ENCODE peak calls at places on chromosomes 4 and X, in ten cellular contexts. One of them, this sample, is unnamed.

GRCh38 chr4:7158991-7159390 is 33.3 kb upstream of the SORCS2 start:
- DNase-seq in choroid plexus epithelial cell: no peak
- DNase-seq in ovary: no peak
- DNase-seq in dorsolateral prefrontal cortex: peak
- DNase-seq in cardiac fibroblast: no peak
- DNase-seq in colonic mucosa: peak
- DNase-seq in A549: no peak
- DNase-seq in transverse colon: no peak
- DNase-seq in HFF-Myc: no peak
- DNase-seq in DND-41: no peak
- DNase-seq in this sample: peak

GRCh38 chr4:1403591-1404572 is 2.4 kb downstream of the NKX1-1 start:
- DNase-seq in A549: no peak
- DNase-seq in dorsolateral prefrontal cortex: peak
- DNase-seq in choroid plexus epithelial cell: no peak
- DNase-seq in HFF-Myc: no peak
- DNase-seq in colonic mucosa: peak
- DNase-seq in cardiac fibroblast: no peak
- DNase-seq in ovary: no peak
- DNase-seq in DND-41: no peak
- DNase-seq in transverse colon: no peak
- DNase-seq in this sample: peak

GRCh38 chr4:19063662-19064061 is 1042.1 kb upstream of the LCORL start:
- DNase-seq in transverse colon: no peak
- DNase-seq in DND-41: no peak
- DNase-seq in cardiac fibroblast: no peak
- DNase-seq in HFF-Myc: no peak
- DNase-seq in choroid plexus epithelial cell: no peak
- DNase-seq in colonic mucosa: no peak
- DNase-seq in ovary: no peak
- DNase-seq in dorsolateral prefrontal cortex: no peak
- DNase-seq in A549: no peak
- DNase-seq in this sample: no peak

GRCh38 chr4:8143392-8144140 is 15.0 kb downstream of the ABLIM2 start:
- DNase-seq in ovary: no peak
- DNase-seq in dorsolateral prefrontal cortex: no peak
- DNase-seq in choroid plexus epithelial cell: no peak
- DNase-seq in HFF-Myc: no peak
- DNase-seq in A549: no peak
- DNase-seq in cardiac fibroblast: no peak
- DNase-seq in DND-41: no peak
- DNase-seq in colonic mucosa: no peak
- DNase-seq in transverse colon: no peak
- DNase-seq in this sample: peak

GRCh38 chr4:182901337-182901736 is 15.8 kb downstream of the DCTD start:
- DNase-seq in A549: no peak
- DNase-seq in HFF-Myc: no peak
- DNase-seq in choroid plexus epithelial cell: no peak
- DNase-seq in ovary: no peak
- DNase-seq in cardiac fibroblast: no peak
- DNase-seq in dorsolateral prefrontal cortex: no peak
- DNase-seq in transverse colon: no peak
- DNase-seq in colonic mucosa: no peak
- DNase-seq in DND-41: no peak
- DNase-seq in this sample: no peak

GRCh38 chr4:2837110-2837903 is 6.3 kb upstream of the ADD1 start:
- DNase-seq in colonic mucosa: no peak
- DNase-seq in cardiac fibroblast: no peak
- DNase-seq in HFF-Myc: no peak
- DNase-seq in DND-41: no peak
- DNase-seq in choroid plexus epithelial cell: no peak
- DNase-seq in A549: no peak
- DNase-seq in ovary: no peak
- DNase-seq in dorsolateral prefrontal cortex: peak
- DNase-seq in transverse colon: peak
- DNase-seq in this sample: no peak

GRCh38 chr4:79964715-79965345 is 108.2 kb downstream of the ANTXR2 start:
- DNase-seq in A549: no peak
- DNase-seq in choroid plexus epithelial cell: peak
- DNase-seq in cardiac fibroblast: no peak
- DNase-seq in transverse colon: no peak
- DNase-seq in DND-41: no peak
- DNase-seq in ovary: peak
- DNase-seq in dorsolateral prefrontal cortex: no peak
- DNase-seq in colonic mucosa: no peak
- DNase-seq in HFF-Myc: no peak
- DNase-seq in this sample: no peak

GRCh38 chr4:8248091-8248490 is 21.5 kb upstream of the HTRA3 start:
- DNase-seq in choroid plexus epithelial cell: peak
- DNase-seq in A549: no peak
- DNase-seq in dorsolateral prefrontal cortex: no peak
- DNase-seq in ovary: no peak
- DNase-seq in colonic mucosa: no peak
- DNase-seq in HFF-Myc: no peak
- DNase-seq in transverse colon: no peak
- DNase-seq in DND-41: no peak
- DNase-seq in cardiac fibroblast: peak
- DNase-seq in this sample: no peak

GRCh38 chr4:169342906-169343560 is 72.3 kb upstream of the SH3RF1 start:
- DNase-seq in cardiac fibroblast: no peak
- DNase-seq in dorsolateral prefrontal cortex: no peak
- DNase-seq in DND-41: no peak
- DNase-seq in ovary: no peak
- DNase-seq in transverse colon: no peak
- DNase-seq in A549: no peak
- DNase-seq in choroid plexus epithelial cell: no peak
- DNase-seq in HFF-Myc: no peak
- DNase-seq in colonic mucosa: no peak
- DNase-seq in this sample: no peak

GRCh38 chrX:50100188-50100587 is 100.6 kb downstream of the AKAP4 start:
- DNase-seq in A549: peak
- DNase-seq in choroid plexus epithelial cell: peak
- DNase-seq in dorsolateral prefrontal cortex: no peak
- DNase-seq in DND-41: no peak
- DNase-seq in HFF-Myc: no peak
- DNase-seq in cardiac fibroblast: peak
- DNase-seq in ovary: no peak
- DNase-seq in transverse colon: no peak
- DNase-seq in colonic mucosa: no peak
- DNase-seq in this sample: no peak

GRCh38 chrX:117996918-117997480 is 119.6 kb downstream of the KLHL13 start:
- DNase-seq in colonic mucosa: no peak
- DNase-seq in choroid plexus epithelial cell: no peak
- DNase-seq in A549: no peak
- DNase-seq in dorsolateral prefrontal cortex: no peak
- DNase-seq in HFF-Myc: no peak
- DNase-seq in cardiac fibroblast: no peak
- DNase-seq in transverse colon: no peak
- DNase-seq in ovary: no peak
- DNase-seq in DND-41: no peak
- DNase-seq in this sample: no peak

DNA sequence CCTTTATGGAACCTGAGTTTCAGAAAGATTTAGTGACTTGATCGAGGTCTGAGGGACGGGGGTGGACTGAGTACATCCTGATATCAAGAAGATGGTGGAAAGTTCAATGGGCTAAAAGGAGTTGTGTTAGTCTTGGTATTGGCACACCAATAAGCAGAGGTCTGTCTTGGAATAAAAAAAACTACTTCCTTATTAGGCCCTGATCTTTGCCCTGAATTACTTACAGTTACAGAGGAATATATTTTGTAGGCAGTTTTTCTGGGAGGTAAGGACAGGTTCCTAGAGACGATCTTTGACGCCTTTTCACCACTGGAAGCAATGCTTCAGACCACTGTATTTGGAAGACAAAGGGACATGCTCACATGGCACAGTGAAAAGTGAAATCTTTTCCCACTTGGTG is 673 bp upstream of the XK start:
- DNase-seq in DND-41: no peak
- DNase-seq in colonic mucosa: no peak
- DNase-seq in dorsolateral prefrontal cortex: no peak
- DNase-seq in transverse colon: no peak
- DNase-seq in HFF-Myc: no peak
- DNase-seq in ovary: no peak
- DNase-seq in A549: no peak
- DNase-seq in choroid plexus epithelial cell: no peak
- DNase-seq in cardiac fibroblast: no peak
- DNase-seq in this sample: no peak
- H3K4me3 ChIP-seq in DND-41: no peak
- H3K4me3 ChIP-seq in colonic mucosa: no peak
- H3K4me3 ChIP-seq in dorsolateral prefrontal cortex: peak
- H3K4me3 ChIP-seq in transverse colon: no peak
- H3K4me3 ChIP-seq in HFF-Myc: no peak
- H3K4me3 ChIP-seq in ovary: peak
- H3K4me3 ChIP-seq in A549: peak
- H3K4me3 ChIP-seq in choroid plexus epithelial cell: no peak
- H3K4me3 ChIP-seq in cardiac fibroblast: no peak
- H3K4me3 ChIP-seq in this sample: peak

GRCh38 chr4:107210450-107211239 is 174.5 kb upstream of the DKK2 start:
- DNase-seq in HFF-Myc: no peak
- DNase-seq in dorsolateral prefrontal cortex: no peak
- DNase-seq in transverse colon: no peak
- DNase-seq in colonic mucosa: no peak
- DNase-seq in A549: no peak
- DNase-seq in DND-41: no peak
- DNase-seq in choroid plexus epithelial cell: peak
- DNase-seq in cardiac fibroblast: peak
- DNase-seq in ovary: no peak
- DNase-seq in this sample: no peak
- H3K4me3 ChIP-seq in HFF-Myc: peak
- H3K4me3 ChIP-seq in dorsolateral prefrontal cortex: no peak
- H3K4me3 ChIP-seq in transverse colon: peak
- H3K4me3 ChIP-seq in colonic mucosa: peak
- H3K4me3 ChIP-seq in A549: no peak
- H3K4me3 ChIP-seq in DND-41: no peak
- H3K4me3 ChIP-seq in choroid plexus epithelial cell: peak
- H3K4me3 ChIP-seq in cardiac fibroblast: peak
- H3K4me3 ChIP-seq in ovary: no peak
- H3K4me3 ChIP-seq in this sample: peak

GRCh38 chr4:167956676-167957075 is 135.7 kb upstream of the ANXA10 start:
- DNase-seq in HFF-Myc: no peak
- DNase-seq in A549: no peak
- DNase-seq in cardiac fibroblast: peak
- DNase-seq in dorsolateral prefrontal cortex: no peak
- DNase-seq in DND-41: no peak
- DNase-seq in transverse colon: no peak
- DNase-seq in choroid plexus epithelial cell: peak
- DNase-seq in colonic mucosa: no peak
- DNase-seq in ovary: no peak
- DNase-seq in this sample: no peak
- H3K4me3 ChIP-seq in HFF-Myc: no peak
- H3K4me3 ChIP-seq in A549: no peak
- H3K4me3 ChIP-seq in cardiac fibroblast: no peak
- H3K4me3 ChIP-seq in dorsolateral prefrontal cortex: no peak
- H3K4me3 ChIP-seq in DND-41: no peak
- H3K4me3 ChIP-seq in transverse colon: no peak
- H3K4me3 ChIP-seq in choroid plexus epithelial cell: no peak
- H3K4me3 ChIP-seq in colonic mucosa: no peak
- H3K4me3 ChIP-seq in ovary: no peak
- H3K4me3 ChIP-seq in this sample: no peak

GRCh38 chrX:131764224-131764623 is 220.3 kb downstream of the OR13H1 start:
- DNase-seq in transverse colon: no peak
- DNase-seq in choroid plexus epithelial cell: no peak
- DNase-seq in DND-41: no peak
- DNase-seq in cardiac fibroblast: no peak
- DNase-seq in HFF-Myc: no peak
- DNase-seq in A549: no peak
- DNase-seq in dorsolateral prefrontal cortex: no peak
- DNase-seq in ovary: no peak
- DNase-seq in colonic mucosa: no peak
- DNase-seq in this sample: no peak
- H3K4me3 ChIP-seq in transverse colon: peak
- H3K4me3 ChIP-seq in choroid plexus epithelial cell: no peak
- H3K4me3 ChIP-seq in DND-41: no peak
- H3K4me3 ChIP-seq in cardiac fibroblast: no peak
- H3K4me3 ChIP-seq in HFF-Myc: no peak
- H3K4me3 ChIP-seq in A549: peak
- H3K4me3 ChIP-seq in dorsolateral prefrontal cortex: peak
- H3K4me3 ChIP-seq in ovary: peak
- H3K4me3 ChIP-seq in colonic mucosa: peak
- H3K4me3 ChIP-seq in this sample: peak

DNA sequence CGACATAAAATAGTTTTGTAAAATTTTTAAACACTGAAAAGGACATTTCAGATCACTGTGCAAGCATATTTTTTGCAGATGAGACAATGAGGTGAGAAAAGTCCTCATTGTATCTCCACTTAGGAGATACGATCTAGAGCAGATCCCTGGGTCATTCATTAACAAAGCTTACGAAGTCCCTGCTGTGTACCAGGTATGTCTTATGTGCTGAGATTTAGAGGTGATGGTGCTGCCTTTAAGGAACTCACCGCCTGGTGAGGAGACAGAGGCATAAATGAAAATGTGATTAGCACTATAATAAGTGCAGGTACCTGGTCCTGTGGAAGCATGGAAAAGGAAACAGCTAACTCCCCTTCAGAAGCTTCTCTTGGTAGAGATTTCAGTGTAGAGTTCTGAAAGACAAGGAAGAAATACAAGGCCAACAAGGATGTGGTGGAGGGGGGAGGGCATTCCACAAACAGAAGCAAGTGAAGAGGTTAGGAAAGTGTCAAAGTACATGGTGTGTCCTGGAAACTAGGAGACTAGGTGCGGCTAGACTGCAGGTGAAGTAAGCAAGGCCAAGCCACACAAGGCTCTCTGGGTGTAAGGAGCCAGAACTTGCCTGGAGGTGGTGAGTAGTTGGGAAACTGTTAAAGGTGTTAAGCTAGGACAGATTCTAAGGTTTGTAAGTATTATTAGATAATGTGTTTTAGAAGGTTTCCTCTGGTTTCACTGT is 1.5 kb upstream of the NDNF start:
- DNase-seq in dorsolateral prefrontal cortex: no peak
- DNase-seq in HFF-Myc: no peak
- DNase-seq in DND-41: no peak
- DNase-seq in A549: no peak
- DNase-seq in transverse colon: peak
- DNase-seq in choroid plexus epithelial cell: no peak
- DNase-seq in colonic mucosa: peak
- DNase-seq in ovary: no peak
- DNase-seq in cardiac fibroblast: no peak
- DNase-seq in this sample: no peak
- H3K4me3 ChIP-seq in dorsolateral prefrontal cortex: no peak
- H3K4me3 ChIP-seq in HFF-Myc: no peak
- H3K4me3 ChIP-seq in DND-41: no peak
- H3K4me3 ChIP-seq in A549: no peak
- H3K4me3 ChIP-seq in transverse colon: no peak
- H3K4me3 ChIP-seq in choroid plexus epithelial cell: no peak
- H3K4me3 ChIP-seq in colonic mucosa: no peak
- H3K4me3 ChIP-seq in ovary: no peak
- H3K4me3 ChIP-seq in cardiac fibroblast: no peak
- H3K4me3 ChIP-seq in this sample: no peak

GRCh38 chr4:165330071-165330470 is 2.6 kb downstream of the MSMO1 start:
- DNase-seq in A549: no peak
- DNase-seq in dorsolateral prefrontal cortex: no peak
- DNase-seq in cardiac fibroblast: no peak
- DNase-seq in colonic mucosa: no peak
- DNase-seq in DND-41: no peak
- DNase-seq in transverse colon: no peak
- DNase-seq in HFF-Myc: no peak
- DNase-seq in choroid plexus epithelial cell: no peak
- DNase-seq in ovary: no peak
- DNase-seq in this sample: no peak
- H3K4me3 ChIP-seq in A549: no peak
- H3K4me3 ChIP-seq in dorsolateral prefrontal cortex: peak
- H3K4me3 ChIP-seq in cardiac fibroblast: peak
- H3K4me3 ChIP-seq in colonic mucosa: peak
- H3K4me3 ChIP-seq in DND-41: peak
- H3K4me3 ChIP-seq in transverse colon: no peak
- H3K4me3 ChIP-seq in HFF-Myc: peak
- H3K4me3 ChIP-seq in choroid plexus epithelial cell: peak
- H3K4me3 ChIP-seq in ovary: no peak
- H3K4me3 ChIP-seq in this sample: no peak